ENCODE peak calls at places on chromosomes 6 and 20, in four cellular contexts. T is Peyer's patch, W is HCT116, I is esophagus squamous epithelium. D is an unnamed sample. For H3K4me1, the result is how much of the 10 kb centered on the place peaks cover.

GRCh38 chr6:30963641-30964040 is 19.9 kb upstream of the MUC21 start:
- DNase-seq in T (no peak), W (no peak), I (no peak), D (no peak)

GRCh38 chr6:56401477-56402070 is 154.2 kb upstream of the COL21A1 start:
- DNase-seq in T (no peak), W (no peak), I (no peak), D (no peak)

GRCh38 chr20:48791014-48791413 is 36.8 kb downstream of the PREX1 start:
- DNase-seq in T (no peak), W (no peak), I (no peak), D (no peak)

GRCh38 chr6:1406306-1407058 is 17.1 kb downstream of the FOXF2 start:
- DNase-seq in T (peak), W (no peak), I (no peak), D (peak)

GRCh38 chr6:105713474-105714118 is 310.7 kb upstream of the PREP start:
- DNase-seq in T (no peak), W (peak), I (no peak), D (no peak)

GRCh38 chr20:56504373-56505005 is 20.1 kb upstream of the FAM209A start:
- DNase-seq in T (no peak), W (no peak), I (no peak), D (no peak)

GRCh38 chr20:10671850-10672578 is 1.8 kb downstream of the JAG1 start:
- DNase-seq in T (peak), W (no peak), I (peak), D (peak)

GRCh38 chr6:72031471-72031870 is 145.1 kb downstream of the RIMS1 start:
- DNase-seq in T (no peak), W (no peak), I (no peak), D (no peak)

GRCh38 chr20:48750941-48751620 is 76.7 kb downstream of the PREX1 start:
- DNase-seq in T (peak), W (no peak), I (no peak), D (peak)

GRCh38 chr20:38152175-38153010 is 12.7 kb downstream of the TGM2 start:
- DNase-seq in T (peak), W (no peak), I (peak), D (peak)

GRCh38 chr6:26232950-26233607 is 131.9 kb upstream of the BTN3A2 start:
- DNase-seq in T (peak), W (no peak), I (no peak), D (no peak)

GRCh38 chr6:1853761-1854160 is 244.0 kb downstream of the FOXC1 start:
- DNase-seq in T (no peak), W (no peak), I (no peak), D (no peak)

GRCh38 chr6:52712136-52712535 is 41.2 kb downstream of the TMEM14A start:
- DNase-seq in T (no peak), W (no peak), I (no peak), D (no peak)

GRCh38 chr20:48986899-48987298 is 59.2 kb upstream of the CSE1L start:
- DNase-seq in T (no peak), W (no peak), I (no peak), D (no peak)

GRCh38 chr6:36769161-36769675 is 70.0 kb downstream of the CPNE5 start:
- DNase-seq in T (no peak), W (no peak), I (no peak), D (no peak)

DNA sequence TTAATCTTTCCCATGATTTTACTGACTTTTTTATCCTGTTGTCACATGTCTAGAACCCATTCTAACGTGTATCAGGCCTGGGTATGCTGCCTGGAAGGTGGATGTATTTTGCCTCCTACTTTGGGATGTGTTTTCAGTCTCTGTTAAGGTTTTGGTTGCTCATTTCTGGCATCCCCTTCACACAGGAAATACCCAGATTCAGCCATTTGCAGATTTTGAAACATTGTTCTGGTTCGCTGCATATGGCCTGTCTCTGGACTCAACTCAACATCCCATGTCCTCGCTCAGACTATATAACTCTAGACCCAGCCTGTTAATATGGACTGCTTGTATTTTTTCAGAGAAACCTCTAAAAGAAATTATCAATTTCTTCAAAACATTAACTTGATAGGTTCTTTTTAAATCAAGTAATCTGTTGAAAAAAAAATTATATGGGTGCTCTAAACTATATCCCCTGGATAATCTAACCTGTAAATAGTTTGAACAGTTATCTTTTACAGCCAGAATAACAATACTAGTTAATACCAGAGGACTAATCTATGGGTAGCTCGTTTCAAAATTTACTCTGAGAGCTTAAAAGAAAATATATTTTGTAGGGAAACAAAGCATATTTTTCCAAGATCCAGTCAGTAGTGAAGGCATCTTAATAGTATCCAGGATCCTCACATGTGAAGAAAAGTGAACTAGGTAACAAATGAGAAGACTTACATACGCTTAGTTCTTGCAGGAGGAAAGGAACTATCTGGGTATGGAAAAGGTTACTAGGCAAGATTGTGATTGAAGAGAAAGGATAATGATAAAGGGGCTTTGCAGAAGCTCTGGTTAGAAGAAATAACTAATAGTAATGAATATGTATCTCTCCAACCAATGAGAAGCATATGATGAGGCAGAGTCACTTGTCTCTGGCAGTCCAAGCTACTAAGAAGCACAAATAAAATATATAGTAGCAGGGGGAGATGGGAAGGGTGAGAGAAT is 23.4 kb upstream of the HLA-DQB1 start:
- DNase-seq in T (peak), W (no peak), I (no peak), D (no peak)
- TF ChIP-seq POLR2A in T (no peak), W (no peak), I (no peak), D (no peak)

DNA sequence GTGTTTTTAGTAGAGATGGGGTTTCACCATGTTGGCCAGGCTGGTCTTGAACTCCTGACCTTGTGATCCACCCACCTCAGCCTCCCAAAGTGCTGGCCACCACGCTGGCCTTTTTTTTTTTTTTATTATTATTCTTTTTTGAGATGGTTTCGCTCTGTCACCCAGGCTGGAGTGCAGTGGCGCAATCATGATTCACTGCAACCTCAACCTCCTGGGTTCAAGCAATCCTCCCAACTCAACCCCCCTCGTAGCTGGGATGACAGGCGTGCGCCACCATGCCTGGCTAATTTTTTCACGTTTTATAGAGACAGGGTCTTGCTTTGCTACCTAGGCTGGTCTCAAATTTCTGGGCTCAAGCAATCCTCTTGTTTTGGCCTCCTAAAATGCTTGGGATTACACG is 9.2 kb downstream of the TPD52L2 start:
- DNase-seq in T (no peak), W (no peak), I (no peak), D (no peak)
- H3K27ac ChIP-seq in T (no peak), W (no peak), I (no peak), D (no peak)

GRCh38 chr6:135212935-135213334 is 31.8 kb downstream of the MYB start:
- DNase-seq in T (no peak), W (no peak), I (no peak), D (no peak)

GRCh38 chr6:135212020-135212806 is 31.1 kb downstream of the MYB start:
- DNase-seq in T (no peak), W (no peak), I (no peak), D (no peak)

GRCh38 chr6:135211306-135211702 is 30.2 kb downstream of the MYB start:
- DNase-seq in T (no peak), W (no peak), I (no peak), D (no peak)

GRCh38 chr6:135210632-135211305 is 29.7 kb downstream of the MYB start:
- DNase-seq in T (no peak), W (no peak), I (no peak), D (no peak)

DNA sequence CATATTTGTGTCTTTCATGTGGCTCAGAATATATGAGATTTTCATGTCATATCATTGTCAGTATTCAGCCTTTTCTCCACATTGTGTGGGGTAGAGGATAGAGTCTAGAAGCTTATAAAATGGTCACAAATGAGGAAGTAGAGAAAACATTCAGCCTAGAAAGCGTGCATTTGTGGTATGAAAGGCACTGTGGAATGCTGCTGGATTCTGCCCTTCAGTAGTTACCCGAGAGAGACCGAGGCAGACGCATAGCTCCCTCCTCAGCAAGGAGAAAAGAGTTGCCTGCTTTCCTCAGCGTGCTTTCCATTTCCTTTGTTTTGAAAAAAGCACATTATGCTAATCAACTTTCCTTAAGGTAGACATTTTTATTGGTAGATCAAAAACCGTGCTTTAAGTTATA is 28.7 kb downstream of the MYB start:
- DNase-seq in T (no peak), W (no peak), I (no peak), D (no peak)
- H3K4me1 ChIP-seq in T (under half), W (under half), I (under half), D (under half)

DNA sequence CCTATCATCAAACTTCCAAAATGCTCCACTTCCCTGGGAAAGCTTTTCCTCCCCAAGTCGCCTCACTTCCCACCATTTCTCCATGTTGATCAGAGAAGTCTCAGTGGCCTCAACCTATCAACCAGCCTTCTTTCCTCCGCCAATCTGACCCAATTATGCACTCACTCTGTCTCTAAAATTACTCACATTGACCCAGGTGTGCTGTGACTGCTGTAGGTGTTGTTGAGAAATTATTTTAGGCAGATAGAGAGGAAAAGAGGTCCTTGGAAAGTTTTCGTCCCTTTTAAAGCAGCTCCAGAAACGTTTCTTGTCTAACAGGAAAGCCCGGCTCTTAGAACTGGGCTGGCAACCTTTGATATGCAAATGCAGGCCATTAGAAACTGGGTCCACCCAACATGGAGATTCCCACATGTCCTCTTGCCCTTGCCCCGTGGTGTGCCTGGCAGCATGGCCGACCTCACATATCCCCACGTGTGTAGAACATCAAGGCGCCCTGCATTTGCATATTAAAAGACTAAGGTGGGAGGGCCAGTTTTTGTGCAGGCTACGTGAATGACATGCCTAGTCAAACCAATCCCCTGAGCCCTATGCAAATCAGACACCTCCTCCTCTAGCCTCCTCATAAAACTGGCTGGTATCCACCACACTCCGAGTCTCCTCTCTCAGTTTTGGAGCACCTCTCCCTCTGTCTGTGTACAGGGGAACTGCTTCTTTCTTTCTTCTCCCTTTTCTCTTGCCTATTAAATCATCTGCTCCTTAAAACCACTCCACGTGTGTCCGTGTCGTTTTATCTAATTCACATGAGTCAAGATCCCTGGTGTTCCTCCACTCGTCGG is 12.9 kb downstream of the IPCEF1 start:
- DNase-seq in T (peak), W (peak), I (no peak), D (peak)
- TF ChIP-seq POLR2A in T (no peak), W (no peak), I (no peak), D (no peak)